ENCODE peak calls at places on chromosomes 11 and 22, in eight cellular contexts. B is brain microvascular endothelial cell; M is CD4-positive, alpha-beta T cell; H is HCT116; W is adrenal gland; Y is Karpas-422; D is mesendoderm; N is H1. A is an unnamed sample.

GRCh38 chr11:78351193-78351592 is 66.4 kb downstream of the GAB2 start:
- DNase-seq in D (no peak), B (no peak), W (no peak), Y (no peak), H (no peak), N (no peak), M (no peak), A (no peak)

GRCh38 chr11:36564376-36565032 is 3.3 kb upstream of the RAG1 start:
- DNase-seq in B (peak), M (peak), H (peak), W (peak), D (peak), N (no peak), Y (peak), A (no peak)

GRCh38 chr11:22807855-22808558 is 21.6 kb downstream of the SVIP start:
- DNase-seq in M (no peak), N (no peak), B (no peak), D (no peak), W (no peak), H (no peak), Y (no peak), A (no peak)

GRCh38 chr11:130786987-130787688 is 129.1 kb downstream of the SNX19 start:
- DNase-seq in N (no peak), D (no peak), H (no peak), M (no peak), Y (no peak), B (no peak), W (no peak), A (no peak)

GRCh38 chr11:26551186-26551801 is 20.8 kb downstream of the MUC15 start:
- DNase-seq in B (no peak), Y (no peak), M (no peak), H (no peak), W (no peak), D (peak), N (no peak), A (no peak)

GRCh38 chr22:21687685-21688259 is 22.0 kb downstream of the PPIL2 start:
- DNase-seq in H (no peak), Y (no peak), W (no peak), B (no peak), D (no peak), M (no peak), N (no peak), A (no peak)

GRCh38 chr11:89176938-89177337 is 737 bp upstream of the TYR start:
- DNase-seq in B (no peak), Y (no peak), D (no peak), H (no peak), M (no peak), W (no peak), N (no peak), A (no peak)

GRCh38 chr11:70556884-70557741 is 158.8 kb downstream of the CTTN start:
- DNase-seq in Y (no peak), M (no peak), N (no peak), D (peak), W (no peak), H (peak), B (no peak), A (peak)

GRCh38 chr22:32721328-32722180 is 80.0 kb upstream of the TIMP3 start:
- DNase-seq in B (no peak), W (no peak), D (no peak), N (no peak), H (no peak), Y (no peak), M (no peak), A (no peak)

GRCh38 chr11:112806876-112807275 is 154.3 kb upstream of the NCAM1 start:
- DNase-seq in M (no peak), Y (no peak), B (no peak), W (no peak), D (peak), N (no peak), H (no peak), A (no peak)

GRCh38 chr11:74780277-74780870 is 31.7 kb downstream of the RNF169 start:
- DNase-seq in N (no peak), D (no peak), M (no peak), B (no peak), W (no peak), H (no peak), Y (no peak), A (no peak)

GRCh38 chr22:26656896-26657851 is at the start of gene MIAT:
- DNase-seq in M (peak), W (no peak), D (peak), N (no peak), Y (peak), H (no peak), B (peak), A (no peak)

GRCh38 chr22:45529097-45529496 is 26.4 kb downstream of the FBLN1 start:
- DNase-seq in H (no peak), Y (no peak), B (no peak), N (no peak), M (no peak), D (no peak), W (no peak), A (no peak)

GRCh38 chr22:45526263-45526662 is 23.6 kb downstream of the FBLN1 start:
- DNase-seq in N (no peak), B (no peak), M (no peak), D (no peak), Y (no peak), H (no peak), W (no peak), A (no peak)

GRCh38 chr22:45526768-45527360 is 24.2 kb downstream of the FBLN1 start:
- DNase-seq in H (no peak), W (no peak), M (no peak), N (no peak), Y (no peak), B (no peak), D (no peak), A (no peak)

GRCh38 chr22:45528046-45528445 is 25.4 kb downstream of the FBLN1 start:
- DNase-seq in Y (no peak), M (no peak), B (no peak), D (no peak), N (no peak), W (no peak), H (no peak), A (no peak)

GRCh38 chr22:45527456-45527855 is 24.8 kb downstream of the FBLN1 start:
- DNase-seq in Y (no peak), B (no peak), D (no peak), M (no peak), H (no peak), W (no peak), N (no peak), A (no peak)
- H3K27ac ChIP-seq in Y (no peak), B (no peak), D (no peak), M (no peak), H (no peak), W (peak), N (no peak), A (no peak)

GRCh38 chr11:64130618-64131017 is 35.3 kb downstream of the MACROD1 start:
- DNase-seq in W (no peak), H (no peak), D (no peak), B (no peak), Y (no peak), M (no peak), N (no peak), A (no peak)

GRCh38 chr11:64129403-64129802 is 36.5 kb downstream of the MACROD1 start:
- DNase-seq in B (no peak), D (no peak), W (no peak), H (no peak), Y (no peak), N (no peak), M (no peak), A (no peak)

GRCh38 chr11:64132982-64133705 is 32.8 kb downstream of the MACROD1 start:
- DNase-seq in N (no peak), B (no peak), M (no peak), W (no peak), H (no peak), D (no peak), Y (no peak), A (no peak)

GRCh38 chr11:64132388-64132771 is 33.5 kb downstream of the MACROD1 start:
- DNase-seq in Y (no peak), W (no peak), N (no peak), M (no peak), D (no peak), B (no peak), H (no peak), A (no peak)

DNA sequence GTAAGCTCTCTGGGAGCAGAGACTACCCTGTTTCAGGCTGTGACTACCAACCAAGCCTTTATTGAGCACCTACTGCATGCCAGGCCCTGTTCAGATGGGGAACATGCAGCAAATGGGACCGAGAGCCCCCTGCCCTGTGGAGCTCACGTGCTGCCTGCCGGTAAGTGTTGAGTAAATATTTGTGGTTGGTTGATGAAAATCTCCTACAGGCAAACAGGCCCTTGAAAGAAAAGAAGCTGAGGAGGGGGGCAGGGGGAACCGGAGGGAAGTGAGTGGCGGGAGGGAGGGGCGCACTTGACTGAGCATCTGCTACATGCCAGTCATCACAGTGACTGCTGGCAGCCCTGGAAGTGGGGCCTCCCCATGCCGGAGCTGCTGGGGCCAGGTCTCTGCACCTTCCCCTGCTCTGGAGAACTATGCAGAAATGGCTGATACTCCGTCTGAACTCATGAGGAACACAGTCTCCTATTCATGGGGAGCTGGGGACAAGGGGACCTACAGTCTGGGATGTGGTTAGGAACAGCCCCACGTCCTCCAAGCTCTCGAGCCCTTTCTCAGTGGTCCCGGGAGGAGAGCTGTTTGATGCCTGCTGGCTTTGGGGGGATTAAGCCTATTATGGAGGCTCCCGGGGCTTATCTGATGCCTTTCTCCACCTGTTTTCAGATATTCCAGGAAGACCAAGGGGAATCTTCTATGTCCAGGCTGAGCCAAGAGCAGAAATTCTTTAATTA is 34.1 kb downstream of the MACROD1 start:
- DNase-seq in M (no peak), H (no peak), D (peak), Y (no peak), B (no peak), N (no peak), W (no peak), A (no peak)
- H3K27ac ChIP-seq in M (no peak), H (no peak), D (no peak), Y (no peak), B (no peak), N (no peak), W (no peak), A (no peak)

GRCh38 chr11:117585631-117586030 is 211.4 kb downstream of the DSCAML1 start:
- DNase-seq in N (no peak), H (no peak), Y (no peak), W (no peak), B (no peak), M (no peak), D (no peak), A (no peak)

GRCh38 chr11:117586392-117586791 is 210.6 kb downstream of the DSCAML1 start:
- DNase-seq in H (no peak), N (no peak), W (no peak), B (no peak), M (no peak), Y (no peak), D (no peak), A (no peak)

GRCh38 chr11:117582491-117582890 is 214.5 kb downstream of the DSCAML1 start:
- DNase-seq in D (no peak), M (no peak), Y (no peak), B (no peak), N (no peak), H (no peak), W (no peak), A (no peak)

GRCh38 chr11:117583063-117583801 is 213.8 kb downstream of the DSCAML1 start:
- DNase-seq in D (peak), B (no peak), W (no peak), Y (peak), M (no peak), H (no peak), N (no peak), A (no peak)

DNA sequence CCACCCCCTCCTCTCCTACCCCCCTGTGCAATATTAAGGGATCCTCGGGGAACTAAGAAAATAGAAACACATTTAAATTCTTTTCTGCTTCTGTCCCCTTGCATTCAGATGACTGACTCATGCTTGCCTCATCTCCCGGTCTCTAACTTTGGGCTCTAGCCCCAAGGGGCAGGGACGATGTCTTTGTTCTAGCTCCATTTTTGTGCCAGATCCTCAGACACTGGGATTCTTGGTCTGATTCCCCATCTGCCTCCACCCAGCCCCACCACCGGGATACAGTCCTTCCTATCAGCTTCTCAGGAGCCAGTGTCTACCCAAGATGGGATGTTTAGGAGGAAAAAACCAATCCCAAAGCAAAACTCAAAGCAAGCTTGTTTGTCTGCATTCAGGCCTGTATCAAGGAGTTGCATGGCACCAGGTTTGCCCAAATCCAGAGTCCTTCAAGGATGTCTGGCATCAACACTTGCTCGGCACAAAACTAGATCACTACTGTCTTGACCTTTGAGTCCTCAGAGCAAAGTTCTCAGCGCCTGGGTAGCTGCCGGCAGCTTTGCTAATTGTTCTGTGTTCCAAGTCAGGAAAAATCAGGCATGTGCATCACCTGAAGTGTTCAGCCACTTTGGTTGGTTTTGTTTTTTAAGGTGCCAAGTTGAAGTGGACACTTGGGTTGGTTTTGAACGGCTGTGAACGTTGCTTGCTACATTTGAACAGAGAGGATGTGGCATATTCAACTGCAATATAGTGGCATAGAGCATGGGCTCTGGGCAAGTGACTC is 212.8 kb downstream of the DSCAML1 start:
- DNase-seq in D (no peak), B (peak), W (no peak), H (no peak), Y (peak), N (no peak), M (no peak), A (no peak)
- H3K27ac ChIP-seq in D (no peak), B (no peak), W (no peak), H (no peak), Y (peak), N (no peak), M (no peak), A (no peak)

GRCh38 chr11:121237686-121238658 is 54.6 kb upstream of the SC5D start:
- DNase-seq in N (no peak), W (no peak), B (peak), H (no peak), M (no peak), Y (no peak), D (no peak), A (peak)

GRCh38 chr11:121235057-121235456 is 57.5 kb upstream of the SC5D start:
- DNase-seq in D (no peak), M (no peak), N (no peak), Y (no peak), B (no peak), H (no peak), W (no peak), A (no peak)

GRCh38 chr11:121240650-121241299 is 51.8 kb upstream of the SC5D start:
- DNase-seq in B (no peak), M (no peak), H (no peak), N (no peak), D (no peak), W (no peak), Y (no peak), A (no peak)

GRCh38 chr11:121231576-121232278 is 60.8 kb upstream of the SC5D start:
- DNase-seq in N (no peak), Y (no peak), M (no peak), D (no peak), B (no peak), H (no peak), W (peak), A (no peak)

GRCh38 chr11:121236115-121237001 is 56.2 kb upstream of the SC5D start:
- DNase-seq in N (no peak), H (no peak), Y (no peak), B (peak), D (peak), W (no peak), M (no peak), A (no peak)
- H3K27ac ChIP-seq in N (no peak), H (no peak), Y (no peak), B (peak), D (no peak), W (no peak), M (no peak), A (no peak)

GRCh38 chr11:6357222-6357621 is 33.1 kb upstream of the SMPD1 start:
- DNase-seq in Y (no peak), M (no peak), B (peak), H (peak), D (peak), N (no peak), W (peak), A (peak)
- H3K27ac ChIP-seq in Y (no peak), M (no peak), B (peak), H (no peak), D (no peak), N (no peak), W (peak), A (no peak)